ENCODE peak calls at places on chromosomes 2 and 18, in nine cellular contexts. Q is NCI-H1105; L is NCI-H2081; Y is CD4-positive, alpha-beta T cell; M is ovary; U is tibial nerve; G is activated naive CD4-positive, alpha-beta T cell treated with Interleukin-2 at 50 U/mL for 16 hours; E is H4; C is GM23338. B is an unnamed sample.

GRCh38 chr2:69436594-69436936 is 670 bp downstream of the NFU1 start:
- DNase-seq in C (peak), E (no peak), M (no peak), U (no peak), Y (no peak), Q (no peak), G (no peak), L (no peak), B (no peak)

GRCh38 chr2:120738786-120739771 is 3.4 kb downstream of the GLI2 start:
- DNase-seq in U (no peak), Y (no peak), M (no peak), C (peak), L (no peak), G (no peak), Q (no peak), E (no peak), B (no peak)

GRCh38 chr2:226300487-226300886 is 499.1 kb downstream of the IRS1 start:
- DNase-seq in M (no peak), Y (no peak), L (no peak), C (no peak), Q (no peak), E (no peak), U (no peak), G (no peak), B (no peak)

GRCh38 chr18:76882186-76882585 is 59.8 kb downstream of the ZNF236 start:
- DNase-seq in U (no peak), M (no peak), Q (no peak), C (no peak), G (no peak), E (no peak), L (no peak), Y (no peak), B (no peak)

GRCh38 chr2:133485868-133486267 is 82.4 kb downstream of the NCKAP5 start:
- DNase-seq in G (no peak), C (no peak), Y (no peak), L (no peak), Q (no peak), M (no peak), U (no peak), E (no peak), B (no peak)

GRCh38 chr18:21735452-21736015 is 5.1 kb upstream of the MIB1 start:
- DNase-seq in U (no peak), C (peak), G (peak), Y (peak), E (peak), L (no peak), M (no peak), Q (no peak), B (no peak)

GRCh38 chr2:15636972-15637785 is 45.5 kb downstream of the DDX1 start:
- DNase-seq in M (peak), Q (peak), C (peak), Y (peak), U (peak), L (peak), E (peak), G (peak), B (peak)

GRCh38 chr2:201933792-201934229 is 99.8 kb upstream of the FZD7 start:
- DNase-seq in Q (no peak), L (no peak), C (no peak), Y (no peak), U (no peak), E (peak), M (no peak), G (no peak), B (no peak)

GRCh38 chr2:188984126-188984525 is 10.0 kb downstream of the COL3A1 start:
- DNase-seq in C (peak), E (peak), Q (no peak), Y (no peak), U (no peak), G (no peak), M (no peak), L (no peak), B (peak)

GRCh38 chr2:36618381-36618780 is 20.4 kb upstream of the FEZ2 start:
- DNase-seq in Q (no peak), E (peak), C (peak), M (no peak), G (no peak), Y (no peak), L (peak), U (no peak), B (peak)

GRCh38 chr18:59908790-59909189 is 9.0 kb downstream of the PMAIP1 start:
- DNase-seq in G (no peak), Q (no peak), C (no peak), M (no peak), E (peak), Y (no peak), L (no peak), U (no peak), B (peak)

GRCh38 chr18:9619545-9619944 is 5.2 kb upstream of the PPP4R1 start:
- DNase-seq in Y (no peak), Q (no peak), C (no peak), G (no peak), U (no peak), M (no peak), L (no peak), E (peak), B (no peak)

GRCh38 chr2:169109502-169110409 is 40.4 kb downstream of the DHRS9 start:
- DNase-seq in L (peak), E (peak), Y (peak), G (peak), C (peak), U (peak), Q (peak), M (peak), B (peak)

GRCh38 chr2:1803217-1804115 is 59.2 kb upstream of the PXDN start:
- DNase-seq in C (no peak), Q (no peak), U (no peak), G (no peak), M (no peak), Y (no peak), E (no peak), L (no peak), B (no peak)

GRCh38 chr2:220147186-220147585 is 519.8 kb downstream of the SLC4A3 start:
- DNase-seq in Q (no peak), Y (no peak), M (no peak), G (no peak), C (no peak), U (no peak), E (no peak), L (no peak), B (no peak)

GRCh38 chr2:131590896-131591295 is 63.2 kb downstream of the CCDC74A start:
- DNase-seq in E (no peak), L (no peak), G (no peak), Q (no peak), M (no peak), C (no peak), Y (no peak), U (no peak), B (no peak)

GRCh38 chr18:79203017-79203605 is 133.9 kb downstream of the ATP9B start:
- DNase-seq in M (no peak), U (no peak), L (no peak), C (no peak), G (peak), Y (no peak), Q (no peak), E (no peak), B (no peak)

GRCh38 chr18:2223394-2223793 is 347.9 kb downstream of the METTL4 start:
- DNase-seq in C (peak), Q (no peak), M (no peak), U (no peak), E (no peak), G (no peak), Y (no peak), L (no peak), B (no peak)